ENCODE peak calls at places on chromosomes 16 and 17, in four cellular contexts. T is skeletal muscle cell, W is Right ventricle myocardium superior, P is mucosa of descending colon. A is an unnamed sample.

GRCh38 chr17:73341350-73342056 is 29.7 kb upstream of the CDC42EP4 start:
- DNase-seq in T (no peak), W (peak; percentile 38), P (no peak), A (no peak)

GRCh38 chr17:77327181-77327565 is 186.4 kb downstream of the SEC14L1 start:
- DNase-seq in T (no peak), W (peak; percentile 27), P (peak; percentile 56), A (no peak)

GRCh38 chr17:29347831-29348281 is 42.3 kb upstream of the TAOK1 start:
- DNase-seq in T (no peak), W (no peak), P (no peak), A (no peak)

GRCh38 chr17:29954405-29954804 is 13.0 kb downstream of the EFCAB5 start:
- DNase-seq in T (no peak), W (no peak), P (no peak), A (no peak)

GRCh38 chr17:70070297-70071027 is 4.6 kb upstream of the KCNJ16 start:
- DNase-seq in T (no peak), W (no peak), P (no peak), A (no peak)

GRCh38 chr17:77565166-77565565 is 393.3 kb upstream of the TNRC6C start:
- DNase-seq in T (no peak), W (no peak), P (no peak), A (no peak)

GRCh38 chr16:56246051-56246817 is 54.9 kb downstream of the GNAO1 start:
- DNase-seq in T (no peak), W (no peak), P (no peak), A (no peak)

GRCh38 chr16:48000622-48001021 is 155.2 kb downstream of the ABCC12 start:
- DNase-seq in T (no peak), W (no peak), P (no peak), A (no peak)

GRCh38 chr16:26598061-26598460 is 468.7 kb upstream of the C16orf82 start:
- DNase-seq in T (no peak), W (no peak), P (no peak), A (no peak)

GRCh38 chr16:29994613-29995329 is 646 bp downstream of the HIRIP3 start:
- DNase-seq in T (peak; percentile 27), W (peak; percentile 4), P (no peak), A (no peak)

A was measured in NCI-H1105 treated with DMSO at 0.1 percent for 48 hours.